ENCODE peak calls at places on chromosomes 5 and 9, in six cellular contexts. C is H1, S is IMR-90, M is heart right ventricle, F is transverse colon, P is body of pancreas. Y is an unnamed sample.

GRCh38 chr5:103561670-103562069 is 919 bp downstream of the NUDT12 start:
- DNase-seq in S (no peak), M (no peak), F (no peak), C (no peak), P (no peak), Y (peak)

GRCh38 chr5:148697177-148697820 is 43.0 kb upstream of the HTR4 start:
- DNase-seq in F (no peak), C (no peak), S (peak), M (no peak), P (no peak), Y (peak)

GRCh38 chr9:123457586-123457985 is 101.6 kb downstream of the CRB2 start:
- DNase-seq in M (no peak), P (no peak), C (no peak), S (no peak), F (no peak), Y (no peak)

GRCh38 chr5:147490989-147491388 is 18.9 kb downstream of the DPYSL3 start:
- DNase-seq in C (no peak), F (no peak), S (no peak), P (no peak), M (no peak), Y (no peak)

GRCh38 chr9:124652203-124652992 is 118.7 kb downstream of the NR6A1 start:
- DNase-seq in F (no peak), P (no peak), M (peak), S (peak), C (no peak), Y (peak)

GRCh38 chr5:133356386-133357331 is 255.7 kb downstream of the FSTL4 start:
- DNase-seq in C (peak), M (no peak), P (no peak), S (no peak), F (no peak), Y (no peak)

GRCh38 chr5:147876141-147876540 is 2.4 kb upstream of the SCGB3A2 start:
- DNase-seq in C (no peak), S (no peak), P (no peak), F (no peak), M (no peak), Y (no peak)

GRCh38 chr5:157564149-157564711 is 11.3 kb downstream of the ADAM19 start:
- DNase-seq in S (no peak), F (no peak), P (no peak), C (no peak), M (peak), Y (no peak)

GRCh38 chr5:33032161-33033085 is 321.3 kb downstream of the NPR3 start:
- DNase-seq in S (peak), M (no peak), C (no peak), F (no peak), P (no peak), Y (peak)

GRCh38 chr5:93078082-93079038 is 502.7 kb downstream of the NR2F1-AS1 start:
- DNase-seq in M (peak), F (peak), C (no peak), S (peak), P (peak), Y (peak)

GRCh38 chr5:54298947-54299346 is 11.4 kb downstream of the ARL15 start:
- DNase-seq in F (no peak), M (no peak), S (no peak), P (no peak), C (no peak), Y (no peak)

GRCh38 chr5:81016116-81016515 is 56.0 kb downstream of the RASGRF2 start:
- DNase-seq in S (no peak), P (no peak), M (no peak), F (no peak), C (no peak), Y (no peak)

GRCh38 chr9:95193067-95193466 is 124.4 kb downstream of the FANCC start:
- DNase-seq in F (no peak), C (no peak), P (no peak), S (no peak), M (no peak), Y (no peak)

GRCh38 chr9:75448281-75448680 is 360.0 kb downstream of the OSTF1 start:
- DNase-seq in F (peak), S (no peak), P (no peak), C (no peak), M (no peak), Y (no peak)

GRCh38 chr9:91151014-91151740 is 210.5 kb downstream of the AUH start:
- DNase-seq in S (peak), P (no peak), C (no peak), M (no peak), F (no peak), Y (peak)

GRCh38 chr9:137310190-137311052 is 8.3 kb upstream of the NRARP start:
- DNase-seq in C (peak), M (no peak), P (peak), F (peak), S (no peak), Y (no peak)

GRCh38 chr9:95249986-95250385 is 67.5 kb downstream of the FANCC start:
- DNase-seq in P (peak), M (no peak), C (no peak), S (no peak), F (no peak), Y (no peak)

GRCh38 chr5:139178948-139179347 is 19.2 kb downstream of the SIL1 start:
- DNase-seq in M (peak), S (peak), C (no peak), P (peak), F (peak), Y (peak)

DNA sequence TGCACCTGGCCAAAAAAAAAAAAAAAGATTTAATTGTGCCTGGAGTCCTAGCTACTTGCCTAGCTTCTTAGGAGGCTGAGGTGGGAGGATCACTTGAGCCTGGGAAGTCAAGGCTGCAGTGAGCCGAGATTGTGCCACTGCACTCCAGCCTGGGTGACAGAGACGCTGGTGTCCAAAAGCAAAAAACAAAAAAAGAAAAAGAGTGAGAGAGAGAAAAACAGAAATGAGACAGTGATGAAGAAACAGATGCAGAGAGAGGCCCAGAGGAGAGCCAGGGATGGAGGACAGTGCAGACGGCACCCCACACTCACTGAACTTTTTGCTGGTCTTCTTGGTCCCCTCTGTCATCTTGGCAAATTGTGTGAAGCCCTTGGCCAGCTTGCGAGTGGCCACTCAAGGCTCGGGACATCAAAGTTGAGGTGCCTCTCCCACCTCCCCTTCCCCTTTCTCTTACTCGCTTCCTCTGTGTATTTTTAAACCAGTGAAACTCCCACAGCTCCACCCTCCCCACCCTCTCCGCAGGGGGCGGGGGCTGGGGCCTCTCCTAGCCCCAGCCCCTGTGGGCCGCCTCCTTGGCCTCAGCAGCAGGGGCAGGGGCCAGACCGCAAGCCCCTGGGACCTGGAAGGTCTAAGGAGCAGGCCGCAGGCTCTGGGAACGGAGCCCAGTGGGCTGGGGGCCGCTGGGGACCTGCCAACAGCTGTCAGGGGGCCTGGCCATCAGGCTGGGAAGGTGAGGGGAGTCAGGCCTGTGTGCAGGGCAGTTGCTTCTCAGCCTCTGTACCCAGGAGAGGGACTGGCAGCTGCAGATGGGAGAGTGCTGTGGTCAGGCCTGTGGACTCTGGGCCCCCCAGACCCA is at the start of gene SH2D3C:
- DNase-seq in F (peak), M (peak), P (no peak), C (no peak), S (no peak), Y (peak)
- H3K4me3 ChIP-seq in F (no peak), M (peak), P (no peak), C (no peak), S (no peak), Y (no peak)

DNA sequence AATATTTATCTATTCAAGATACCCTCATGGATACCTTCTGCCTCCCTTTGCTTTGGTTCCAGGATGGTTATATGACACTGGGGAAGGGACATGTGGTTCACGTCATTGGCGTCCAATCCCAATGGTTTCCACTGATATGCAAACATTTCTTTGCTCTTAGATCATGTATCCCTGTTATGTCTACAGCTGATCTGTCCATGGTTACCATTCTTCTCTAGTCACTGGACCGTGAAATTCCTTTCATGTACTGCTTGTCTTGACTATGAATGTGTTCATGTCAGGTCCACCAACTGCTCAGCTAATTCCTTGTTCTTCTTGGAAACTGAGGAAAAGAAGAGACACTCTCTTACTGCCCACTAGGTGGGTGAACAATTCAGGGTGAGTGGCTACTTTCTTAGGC is 391.1 kb upstream of the ZNF608 start:
- DNase-seq in S (no peak), F (no peak), P (no peak), M (no peak), C (no peak), Y (no peak)
- TF ChIP-seq CTCF in S (no peak), F (no peak), P (no peak), M (no peak), C (no peak), Y (no peak)

GRCh38 chr9:132456241-132456640 is 46.2 kb downstream of the CFAP77 start:
- DNase-seq in S (no peak), F (no peak), P (no peak), M (no peak), C (no peak), Y (peak)
- H3K4me3 ChIP-seq in S (no peak), F (no peak), P (no peak), M (no peak), C (no peak), Y (no peak)

DNA sequence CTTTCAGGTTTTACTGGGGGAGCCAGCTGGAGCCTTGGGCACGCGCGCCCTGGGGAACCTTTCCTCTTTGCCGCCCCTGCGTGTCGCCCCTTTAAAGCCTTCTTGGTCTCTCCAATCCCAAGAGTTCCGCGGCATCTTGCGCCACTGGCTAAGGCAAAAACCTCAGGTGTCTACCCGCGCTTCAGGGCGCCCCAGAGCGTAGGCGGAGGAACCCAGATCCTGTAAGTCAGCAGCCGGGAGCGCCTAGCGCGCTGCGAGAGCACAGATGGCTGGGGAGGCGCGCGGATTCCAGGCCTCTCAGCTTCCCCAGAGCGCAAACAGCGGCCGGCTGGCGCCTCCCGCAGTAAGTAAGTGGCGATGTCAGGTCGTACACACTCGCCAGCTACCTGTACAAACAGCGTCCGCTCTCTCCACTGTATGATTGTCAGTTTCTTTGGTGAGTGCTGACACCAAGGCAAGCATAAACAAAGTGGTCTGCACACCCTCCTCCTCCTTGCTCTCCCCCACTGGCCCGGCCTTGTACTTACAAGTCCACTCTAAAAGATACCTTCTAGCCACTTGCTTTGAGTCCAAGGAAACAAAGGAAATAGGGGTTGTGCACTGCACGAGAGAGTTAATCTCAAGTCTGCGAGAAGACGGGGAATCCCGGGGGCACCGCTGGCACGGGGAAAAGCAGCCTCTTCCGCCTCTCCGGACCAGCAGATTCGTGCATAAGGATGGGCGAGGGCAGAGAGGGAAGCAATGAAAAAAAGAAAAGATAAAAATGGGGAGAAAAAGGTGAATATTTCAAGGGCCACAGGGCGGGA is 2.9 kb downstream of the HTR1A start:
- DNase-seq in P (peak), F (no peak), S (no peak), M (no peak), C (peak), Y (peak)
- TF ChIP-seq CTCF in P (peak), F (no peak), S (no peak), M (no peak), C (peak), Y (no peak)

Y was measured in fibroblast of mammary gland.